ENCODE peak calls at places on chromosomes 16 and 17, in four cellular contexts. R, M, H and G are unnamed samples.

GRCh38 chr16:59204589-59204988 is 470.5 kb upstream of the GOT2 start:
- DNase-seq in M (no peak), R (no peak), H (no peak), G (no peak)

GRCh38 chr16:71870818-71871217 is 13.2 kb downstream of the ZNF821 start:
- DNase-seq in H (no peak), M (no peak), R (no peak), G (no peak)

GRCh38 chr16:80670170-80670865 is 129.5 kb downstream of the DYNLRB2 start:
- DNase-seq in R (no peak), H (no peak), M (no peak), G (no peak)

GRCh38 chr17:79910985-79911361 is 71.7 kb upstream of the CBX4 start:
- DNase-seq in H (no peak), R (no peak), M (no peak), G (no peak)

GRCh38 chr16:10045291-10045775 is 136.9 kb downstream of the GRIN2A start:
- DNase-seq in R (no peak), H (no peak), M (no peak), G (no peak)

GRCh38 chr16:57540906-57541753 is 1.3 kb upstream of the ADGRG5 start:
- DNase-seq in H (no peak), M (peak), R (no peak), G (no peak)

GRCh38 chr16:30184430-30185140 is 1.2 kb downstream of the CORO1A start:
- DNase-seq in M (no peak), H (no peak), R (no peak), G (no peak)

GRCh38 chr17:31408586-31408985 is 17.1 kb downstream of the RAB11FIP4 start:
- DNase-seq in H (no peak), R (no peak), M (no peak), G (no peak)

GRCh38 chr16:6695666-6696065 is 637.0 kb upstream of the RBFOX1 start:
- DNase-seq in R (no peak), M (no peak), H (no peak), G (no peak)

GRCh38 chr17:39239640-39240314 is 14.0 kb upstream of the STAC2 start:
- DNase-seq in R (no peak), H (no peak), M (peak), G (peak)

GRCh38 chr16:56866955-56867830 is 2.2 kb downstream of the SLC12A3 start:
- DNase-seq in H (no peak), R (peak), M (no peak), G (peak)

GRCh38 chr16:14168146-14168545 is 97.0 kb downstream of the MRTFB start:
- DNase-seq in R (no peak), H (no peak), M (no peak), G (no peak)

GRCh38 chr16:24723663-24724062 is 5.8 kb upstream of the TNRC6A start:
- DNase-seq in R (peak), H (no peak), M (no peak), G (no peak)

GRCh38 chr17:58189436-58190146 is 2.9 kb upstream of the EPX start:
- DNase-seq in H (no peak), M (no peak), R (peak), G (no peak)

GRCh38 chr16:50079741-50080140 is 14.0 kb downstream of the HEATR3 start:
- DNase-seq in R (no peak), M (no peak), H (no peak), G (no peak)

GRCh38 chr16:53085539-53086450 is 31.0 kb downstream of the CHD9 start:
- DNase-seq in H (no peak), M (no peak), R (no peak), G (peak)

DNA sequence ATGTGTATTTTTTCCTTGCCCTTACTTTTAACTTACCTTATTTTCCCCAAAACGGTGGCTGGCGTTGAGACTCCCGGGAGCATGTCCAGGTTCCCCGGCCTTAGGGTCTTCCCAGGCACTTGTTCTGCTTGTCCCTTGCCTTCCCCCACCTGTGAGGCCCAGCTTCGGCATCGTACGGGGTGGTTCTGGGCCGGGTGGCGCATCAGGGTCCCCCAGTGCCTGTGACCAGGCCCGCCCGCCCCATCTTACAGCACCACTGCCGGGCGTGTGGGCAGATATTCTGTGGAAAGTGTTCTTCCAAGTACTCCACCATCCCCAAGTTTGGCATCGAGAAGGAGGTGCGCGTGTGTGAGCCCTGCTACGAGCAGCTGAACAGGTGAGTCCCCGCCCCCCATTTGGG is 7.4 kb downstream of the HGS start:
- DNase-seq in H (no peak), M (no peak), R (no peak), G (no peak)
- H2BK5ac ChIP-seq in H (no peak), M (no peak), R (no peak), G (no peak)

GRCh38 chr16:54366005-54366634 is 79.5 kb upstream of the IRX3 start:
- DNase-seq in M (no peak), R (no peak), H (no peak), G (no peak)
- H3K56ac ChIP-seq in M (no peak), R (no peak), H (no peak), G (no peak)

DNA sequence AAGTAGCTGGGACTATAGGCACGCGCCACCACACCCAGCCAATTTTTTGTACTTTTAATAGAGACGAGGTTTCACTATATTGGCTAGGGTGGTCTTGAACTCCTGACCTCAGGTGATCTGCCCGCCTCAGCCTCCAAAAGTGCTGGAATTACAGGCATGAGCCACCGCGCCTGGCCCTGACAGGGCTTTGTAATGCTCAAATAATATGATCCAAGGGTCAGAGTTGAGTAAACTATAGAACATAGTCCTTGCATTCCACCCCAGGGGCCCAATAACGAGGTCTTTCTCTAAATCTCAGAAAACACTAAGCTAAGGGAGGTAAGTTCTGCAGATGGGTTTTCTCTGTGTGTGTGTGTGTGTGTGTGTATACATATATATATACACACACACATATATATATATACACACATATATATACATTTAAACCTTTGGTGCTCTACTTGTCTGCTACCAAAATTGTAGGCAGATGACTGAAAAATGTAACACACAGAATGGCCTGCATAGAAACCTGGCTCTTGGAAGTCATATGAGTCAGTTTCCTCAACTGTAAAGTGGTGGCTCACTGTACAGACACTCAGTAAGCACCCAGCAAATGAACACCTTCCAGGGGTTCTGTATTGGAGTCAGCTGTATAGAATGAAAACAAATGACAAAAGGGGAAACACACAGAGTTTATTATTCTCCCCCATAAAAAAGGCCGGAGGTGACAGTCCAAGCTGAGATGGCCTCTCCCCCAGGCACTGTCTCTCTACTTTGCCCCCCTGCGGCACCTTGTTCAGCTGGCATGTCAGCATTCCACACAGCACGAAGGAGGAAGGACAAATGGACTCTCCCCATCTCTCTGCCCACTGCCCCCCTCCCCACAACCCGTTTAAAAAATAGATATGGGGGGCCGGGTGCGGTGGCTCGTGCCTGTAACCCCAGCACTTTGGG is 6.0 kb upstream of the MEOX1 start:
- DNase-seq in H (no peak), R (peak), M (no peak), G (no peak)
- H4K8ac ChIP-seq in H (no peak), R (no peak), M (no peak), G (no peak)

DNA sequence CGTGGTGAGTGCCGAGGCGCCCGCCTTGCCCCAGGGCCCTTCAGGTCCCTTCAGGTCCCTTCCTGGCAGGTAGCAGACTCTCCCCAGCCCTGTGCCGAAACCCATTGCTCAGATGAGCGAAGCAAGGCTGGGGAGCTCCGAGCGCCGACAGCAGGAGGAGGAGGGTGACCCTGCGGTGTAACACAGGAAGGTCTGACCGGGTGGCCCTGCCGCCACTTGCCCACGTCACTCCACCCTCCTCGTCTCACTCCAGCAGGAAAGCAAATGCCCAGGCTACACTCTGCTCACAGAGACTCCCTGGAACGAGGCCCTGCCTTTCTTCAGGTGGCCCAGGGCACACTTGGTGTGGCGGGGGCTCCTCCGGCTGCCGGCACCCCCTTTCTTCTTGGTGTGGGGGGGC is 57.2 kb downstream of the ACTG1 start:
- DNase-seq in M (no peak), H (no peak), R (no peak), G (no peak)
- H2BK5ac ChIP-seq in M (no peak), H (no peak), R (no peak), G (no peak)

GRCh38 chr17:61485067-61485775 is 33.0 kb downstream of the TBX4 start:
- DNase-seq in M (no peak), R (peak), H (no peak), G (no peak)

GRCh38 chr17:61487161-61487654 is 35.0 kb downstream of the TBX4 start:
- DNase-seq in H (no peak), R (no peak), M (no peak), G (no peak)

GRCh38 chr17:61484174-61484573 is 32.0 kb downstream of the TBX4 start:
- DNase-seq in M (no peak), H (no peak), R (no peak), G (no peak)

GRCh38 chr17:61487668-61488595 is 35.7 kb downstream of the TBX4 start:
- DNase-seq in H (no peak), R (no peak), M (no peak), G (no peak)

DNA sequence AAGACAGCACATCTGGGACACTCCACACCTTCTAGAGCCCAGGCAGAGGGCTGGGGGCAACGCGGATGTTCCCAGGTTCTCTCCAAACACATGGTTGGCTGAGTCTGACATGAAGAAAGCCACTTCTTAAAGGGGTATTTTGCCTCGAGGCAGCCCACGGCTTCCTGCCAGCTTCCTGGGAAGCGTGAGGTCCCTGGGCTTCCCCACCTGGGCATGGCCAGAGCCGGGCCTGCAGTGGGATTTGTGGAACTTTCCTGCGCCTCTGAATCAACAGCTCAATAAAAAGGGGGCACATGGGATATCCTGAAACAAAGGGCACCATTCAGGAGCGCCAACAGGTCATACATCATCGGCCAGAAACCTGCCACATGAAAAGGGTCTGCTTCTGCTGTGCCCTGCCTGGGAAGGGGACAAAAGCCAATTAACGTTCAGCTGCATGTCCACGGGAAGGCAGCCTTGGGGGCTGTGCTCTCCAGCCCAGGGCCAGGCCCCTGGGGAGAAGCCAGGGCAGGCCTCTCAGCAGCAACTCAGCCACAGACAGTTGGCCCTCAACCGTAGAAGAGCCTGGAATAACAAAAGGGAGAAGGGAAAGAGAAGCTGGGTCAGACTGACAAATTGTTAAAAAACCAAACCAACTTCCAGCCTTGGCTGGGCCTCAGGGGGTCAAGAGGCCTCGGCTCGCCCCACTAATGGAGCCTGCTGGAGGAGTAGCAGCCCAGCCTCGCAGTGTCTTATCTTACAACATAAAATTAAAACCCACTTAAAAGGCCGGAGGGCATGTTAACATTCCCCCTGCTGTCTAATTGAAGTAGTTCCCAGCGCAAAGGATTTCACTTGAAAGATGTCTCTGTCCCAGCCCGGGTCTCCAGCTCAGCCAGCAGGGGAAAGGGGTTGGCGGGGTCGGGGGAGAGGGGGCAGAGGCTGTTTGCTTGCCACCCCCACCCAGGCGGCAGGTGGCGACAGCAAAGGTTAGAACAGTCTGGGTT is 34.2 kb downstream of the TBX4 start:
- DNase-seq in R (no peak), H (no peak), M (peak), G (peak)
- H3K56ac ChIP-seq in R (no peak), H (no peak), M (no peak), G (peak)

DNA sequence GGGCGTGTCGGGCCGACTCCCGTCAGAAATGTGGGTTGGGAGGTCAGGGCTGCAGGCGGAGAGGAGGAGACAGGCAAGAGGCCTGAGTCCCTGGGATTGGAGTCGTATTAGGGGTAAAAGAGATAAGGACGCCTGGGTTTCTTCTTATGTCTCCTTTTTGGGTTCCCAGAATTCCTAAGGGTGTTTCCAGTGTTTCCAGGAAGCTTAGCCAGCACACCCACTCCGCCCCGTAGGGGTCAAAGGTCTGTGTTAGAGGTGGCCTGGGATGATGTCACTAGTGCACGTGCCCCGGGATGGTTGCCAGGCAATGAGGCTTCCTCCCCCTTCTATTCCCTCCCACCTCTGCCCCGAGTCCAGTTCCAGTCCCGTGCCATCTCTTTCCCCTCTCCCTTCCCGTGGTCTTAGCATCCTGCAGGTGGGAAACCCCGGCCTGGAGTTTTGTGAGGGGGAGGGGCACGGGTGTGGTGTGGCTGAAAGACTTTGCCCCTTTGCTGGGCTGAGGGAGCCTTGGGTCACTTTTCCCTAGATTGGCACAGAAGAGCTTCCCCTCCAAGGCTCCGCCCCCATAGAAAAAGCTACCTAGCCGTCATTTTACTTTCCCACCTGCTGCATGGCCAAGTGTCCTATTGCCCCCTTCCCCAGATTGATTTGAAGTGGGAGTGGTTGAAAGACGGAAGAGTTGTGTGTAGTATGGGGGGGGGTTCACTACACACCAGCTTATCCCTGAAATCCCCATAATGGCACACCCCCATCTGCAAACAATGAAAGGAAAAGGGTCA is 2.8 kb downstream of the KDM6B start:
- DNase-seq in R (peak), H (peak), M (peak), G (peak)
- H4K8ac ChIP-seq in R (peak), H (no peak), M (no peak), G (no peak)